ENCODE peak calls at places on chromosome 5, in ten cellular contexts. One of them, this sample, is unnamed.

GRCh38 chr5:168184103-168184502 is 107.3 kb upstream of the WWC1 start:
- DNase-seq in A549: no peak
- DNase-seq in Caco-2: no peak
- DNase-seq in fibroblast of lung: no peak
- DNase-seq in heart left ventricle: no peak
- DNase-seq in heart right ventricle: no peak
- DNase-seq in ovary: no peak
- DNase-seq in naive thymus-derived CD4-positive, alpha-beta T cell: no peak
- DNase-seq in IMR-90: no peak
- DNase-seq in neural progenitor cell: no peak
- DNase-seq in this sample: no peak

GRCh38 chr5:121968910-121969607 is 7.3 kb downstream of the SRFBP1 start:
- DNase-seq in A549: peak; percentile 14
- DNase-seq in Caco-2: no peak
- DNase-seq in fibroblast of lung: peak; percentile 99
- DNase-seq in heart left ventricle: no peak
- DNase-seq in heart right ventricle: no peak
- DNase-seq in ovary: no peak
- DNase-seq in naive thymus-derived CD4-positive, alpha-beta T cell: no peak
- DNase-seq in IMR-90: peak; percentile 100
- DNase-seq in neural progenitor cell: no peak
- DNase-seq in this sample: no peak

GRCh38 chr5:15233566-15233965 is 266.4 kb upstream of the FBXL7 start:
- DNase-seq in A549: no peak
- DNase-seq in Caco-2: no peak
- DNase-seq in fibroblast of lung: peak; percentile 30
- DNase-seq in heart left ventricle: no peak
- DNase-seq in heart right ventricle: no peak
- DNase-seq in ovary: no peak
- DNase-seq in naive thymus-derived CD4-positive, alpha-beta T cell: no peak
- DNase-seq in IMR-90: peak; percentile 52
- DNase-seq in neural progenitor cell: no peak
- DNase-seq in this sample: no peak

GRCh38 chr5:96940586-96940985 is 4.7 kb downstream of the LNPEP start:
- DNase-seq in A549: no peak
- DNase-seq in Caco-2: no peak
- DNase-seq in fibroblast of lung: peak; percentile 28
- DNase-seq in heart left ventricle: no peak
- DNase-seq in heart right ventricle: no peak
- DNase-seq in ovary: no peak
- DNase-seq in naive thymus-derived CD4-positive, alpha-beta T cell: no peak
- DNase-seq in IMR-90: peak; percentile 32
- DNase-seq in neural progenitor cell: no peak
- DNase-seq in this sample: no peak

GRCh38 chr5:121976979-121977378 is 15.2 kb downstream of the SRFBP1 start:
- DNase-seq in A549: no peak
- DNase-seq in Caco-2: no peak
- DNase-seq in fibroblast of lung: peak; percentile 84
- DNase-seq in heart left ventricle: no peak
- DNase-seq in heart right ventricle: no peak
- DNase-seq in ovary: no peak
- DNase-seq in naive thymus-derived CD4-positive, alpha-beta T cell: no peak
- DNase-seq in IMR-90: peak; percentile 64
- DNase-seq in neural progenitor cell: no peak
- DNase-seq in this sample: no peak

GRCh38 chr5:81202652-81203051 is 30.5 kb upstream of the CKMT2 start:
- DNase-seq in A549: no peak
- DNase-seq in Caco-2: no peak
- DNase-seq in fibroblast of lung: peak; percentile 33
- DNase-seq in heart left ventricle: peak; percentile 37
- DNase-seq in heart right ventricle: peak; percentile 37
- DNase-seq in ovary: no peak
- DNase-seq in naive thymus-derived CD4-positive, alpha-beta T cell: no peak
- DNase-seq in IMR-90: peak; percentile 14
- DNase-seq in neural progenitor cell: no peak
- DNase-seq in this sample: no peak

GRCh38 chr5:154159343-154159742 is 31.2 kb upstream of the GALNT10 start:
- DNase-seq in A549: no peak
- DNase-seq in Caco-2: no peak
- DNase-seq in fibroblast of lung: peak; percentile 8
- DNase-seq in heart left ventricle: no peak
- DNase-seq in heart right ventricle: no peak
- DNase-seq in ovary: no peak
- DNase-seq in naive thymus-derived CD4-positive, alpha-beta T cell: no peak
- DNase-seq in IMR-90: peak; percentile 42
- DNase-seq in neural progenitor cell: no peak
- DNase-seq in this sample: no peak

GRCh38 chr5:132465095-132465707 is 25.4 kb downstream of the IRF1 start:
- DNase-seq in A549: no peak
- DNase-seq in Caco-2: peak; percentile 12
- DNase-seq in fibroblast of lung: no peak
- DNase-seq in heart left ventricle: peak; percentile 25
- DNase-seq in heart right ventricle: no peak
- DNase-seq in ovary: no peak
- DNase-seq in naive thymus-derived CD4-positive, alpha-beta T cell: no peak
- DNase-seq in IMR-90: no peak
- DNase-seq in neural progenitor cell: no peak
- DNase-seq in this sample: peak; percentile 25

GRCh38 chr5:147913786-147914185 is 7.4 kb upstream of the C5orf46 start:
- DNase-seq in A549: no peak
- DNase-seq in Caco-2: no peak
- DNase-seq in fibroblast of lung: no peak
- DNase-seq in heart left ventricle: no peak
- DNase-seq in heart right ventricle: no peak
- DNase-seq in ovary: no peak
- DNase-seq in naive thymus-derived CD4-positive, alpha-beta T cell: no peak
- DNase-seq in IMR-90: no peak
- DNase-seq in neural progenitor cell: no peak
- DNase-seq in this sample: no peak

GRCh38 chr5:53095931-53096525 is 13.5 kb downstream of the MOCS2 start:
- DNase-seq in A549: peak; percentile 51
- DNase-seq in Caco-2: peak; percentile 55
- DNase-seq in fibroblast of lung: peak; percentile 77
- DNase-seq in heart left ventricle: peak; percentile 33
- DNase-seq in heart right ventricle: peak; percentile 69
- DNase-seq in ovary: peak; percentile 39
- DNase-seq in naive thymus-derived CD4-positive, alpha-beta T cell: peak; percentile 57
- DNase-seq in IMR-90: peak; percentile 75
- DNase-seq in neural progenitor cell: peak; percentile 35
- DNase-seq in this sample: no peak

GRCh38 chr5:75823811-75824210 is 106.6 kb upstream of the POC5 start:
- DNase-seq in A549: no peak
- DNase-seq in Caco-2: no peak
- DNase-seq in fibroblast of lung: no peak
- DNase-seq in heart left ventricle: no peak
- DNase-seq in heart right ventricle: no peak
- DNase-seq in ovary: no peak
- DNase-seq in naive thymus-derived CD4-positive, alpha-beta T cell: no peak
- DNase-seq in IMR-90: no peak
- DNase-seq in neural progenitor cell: no peak
- DNase-seq in this sample: no peak

GRCh38 chr5:131773805-131774204 is 23.0 kb downstream of the FNIP1 start:
- DNase-seq in A549: no peak
- DNase-seq in Caco-2: no peak
- DNase-seq in fibroblast of lung: no peak
- DNase-seq in heart left ventricle: no peak
- DNase-seq in heart right ventricle: no peak
- DNase-seq in ovary: no peak
- DNase-seq in naive thymus-derived CD4-positive, alpha-beta T cell: no peak
- DNase-seq in IMR-90: no peak
- DNase-seq in neural progenitor cell: no peak
- DNase-seq in this sample: no peak

GRCh38 chr5:124176692-124177091 is 569.7 kb downstream of the ZNF608 start:
- DNase-seq in A549: no peak
- DNase-seq in Caco-2: no peak
- DNase-seq in fibroblast of lung: no peak
- DNase-seq in heart left ventricle: peak; percentile 42
- DNase-seq in heart right ventricle: peak; percentile 36
- DNase-seq in ovary: no peak
- DNase-seq in naive thymus-derived CD4-positive, alpha-beta T cell: no peak
- DNase-seq in IMR-90: no peak
- DNase-seq in neural progenitor cell: no peak
- DNase-seq in this sample: no peak

GRCh38 chr5:78295035-78295961 is 800 bp upstream of the AP3B1 start:
- DNase-seq in A549: peak; percentile 35
- DNase-seq in Caco-2: peak; percentile 82
- DNase-seq in fibroblast of lung: no peak
- DNase-seq in heart left ventricle: peak; percentile 31
- DNase-seq in heart right ventricle: peak; percentile 5
- DNase-seq in ovary: peak; percentile 12
- DNase-seq in naive thymus-derived CD4-positive, alpha-beta T cell: peak; percentile 41
- DNase-seq in IMR-90: no peak
- DNase-seq in neural progenitor cell: peak; percentile 47
- DNase-seq in this sample: peak; percentile 83

GRCh38 chr5:78288246-78288645 is 6.3 kb downstream of the AP3B1 start:
- DNase-seq in A549: no peak
- DNase-seq in Caco-2: no peak
- DNase-seq in fibroblast of lung: no peak
- DNase-seq in heart left ventricle: no peak
- DNase-seq in heart right ventricle: no peak
- DNase-seq in ovary: no peak
- DNase-seq in naive thymus-derived CD4-positive, alpha-beta T cell: no peak
- DNase-seq in IMR-90: peak; percentile 33
- DNase-seq in neural progenitor cell: no peak
- DNase-seq in this sample: no peak

GRCh38 chr5:78291687-78292086 is 2.8 kb downstream of the AP3B1 start:
- DNase-seq in A549: no peak
- DNase-seq in Caco-2: no peak
- DNase-seq in fibroblast of lung: no peak
- DNase-seq in heart left ventricle: no peak
- DNase-seq in heart right ventricle: no peak
- DNase-seq in ovary: no peak
- DNase-seq in naive thymus-derived CD4-positive, alpha-beta T cell: no peak
- DNase-seq in IMR-90: no peak
- DNase-seq in neural progenitor cell: no peak
- DNase-seq in this sample: no peak

GRCh38 chr5:78294250-78295034 is at the start of gene AP3B1:
- DNase-seq in A549: peak; percentile 92
- DNase-seq in Caco-2: peak; percentile 98
- DNase-seq in fibroblast of lung: peak; percentile 99
- DNase-seq in heart left ventricle: peak; percentile 99
- DNase-seq in heart right ventricle: peak; percentile 98
- DNase-seq in ovary: peak; percentile 99
- DNase-seq in naive thymus-derived CD4-positive, alpha-beta T cell: peak; percentile 96
- DNase-seq in IMR-90: peak; percentile 99
- DNase-seq in neural progenitor cell: peak; percentile 100
- DNase-seq in this sample: peak; percentile 99

DNA sequence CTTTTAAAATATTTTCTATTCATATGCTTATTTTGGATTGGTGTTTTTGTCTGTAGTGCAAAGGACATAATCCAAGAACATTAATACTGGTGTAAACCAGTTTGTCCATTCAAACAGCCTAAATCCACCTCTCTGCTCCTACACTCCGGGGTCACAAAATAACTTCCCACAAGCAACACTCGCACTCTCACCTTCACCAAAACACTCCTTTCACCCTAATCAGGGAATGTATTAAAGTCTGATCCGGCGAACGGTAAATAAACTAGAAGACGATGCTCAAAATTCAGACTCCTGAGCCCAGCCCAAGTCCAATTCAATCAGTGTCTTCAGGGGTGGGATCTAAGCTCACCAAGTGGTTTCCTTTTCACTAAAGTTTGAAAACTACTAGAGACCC is 645 bp downstream of the AP3B1 start:
- DNase-seq in A549: no peak
- DNase-seq in Caco-2: no peak
- DNase-seq in fibroblast of lung: peak; percentile 15
- DNase-seq in heart left ventricle: no peak
- DNase-seq in heart right ventricle: no peak
- DNase-seq in ovary: no peak
- DNase-seq in naive thymus-derived CD4-positive, alpha-beta T cell: no peak
- DNase-seq in IMR-90: no peak
- DNase-seq in neural progenitor cell: peak; percentile 19
- DNase-seq in this sample: no peak
- H3K9me3 ChIP-seq in A549: no peaks in the 10 kb centered on the region
- H3K9me3 ChIP-seq in Caco-2: no peaks in the 10 kb centered on the region
- H3K9me3 ChIP-seq in fibroblast of lung: no peaks in the 10 kb centered on the region
- H3K9me3 ChIP-seq in heart left ventricle: no peaks in the 10 kb centered on the region
- H3K9me3 ChIP-seq in heart right ventricle: no peaks in the 10 kb centered on the region
- H3K9me3 ChIP-seq in ovary: no peaks in the 10 kb centered on the region
- H3K9me3 ChIP-seq in naive thymus-derived CD4-positive, alpha-beta T cell: no peaks in the 10 kb centered on the region
- H3K9me3 ChIP-seq in IMR-90: no peaks in the 10 kb centered on the region
- H3K9me3 ChIP-seq in neural progenitor cell: no peaks in the 10 kb centered on the region
- H3K9me3 ChIP-seq in this sample: no peaks in the 10 kb centered on the region

GRCh38 chr5:158451203-158451982 is 592.4 kb upstream of the CLINT1 start:
- DNase-seq in A549: no peak
- DNase-seq in Caco-2: no peak
- DNase-seq in fibroblast of lung: peak; percentile 67
- DNase-seq in heart left ventricle: peak; percentile 65
- DNase-seq in heart right ventricle: peak; percentile 72
- DNase-seq in ovary: no peak
- DNase-seq in naive thymus-derived CD4-positive, alpha-beta T cell: no peak
- DNase-seq in IMR-90: peak; percentile 53
- DNase-seq in neural progenitor cell: peak; percentile 4
- DNase-seq in this sample: no peak
- H3K9me3 ChIP-seq in A549: peaks cover 4% of the 10 kb centered on the region
- H3K9me3 ChIP-seq in Caco-2: no peaks in the 10 kb centered on the region
- H3K9me3 ChIP-seq in fibroblast of lung: no peaks in the 10 kb centered on the region
- H3K9me3 ChIP-seq in heart left ventricle: no peaks in the 10 kb centered on the region
- H3K9me3 ChIP-seq in heart right ventricle: no peaks in the 10 kb centered on the region
- H3K9me3 ChIP-seq in ovary: no peaks in the 10 kb centered on the region
- H3K9me3 ChIP-seq in naive thymus-derived CD4-positive, alpha-beta T cell: no peaks in the 10 kb centered on the region
- H3K9me3 ChIP-seq in IMR-90: no peaks in the 10 kb centered on the region
- H3K9me3 ChIP-seq in neural progenitor cell: no peaks in the 10 kb centered on the region
- H3K9me3 ChIP-seq in this sample: no peaks in the 10 kb centered on the region

GRCh38 chr5:165066751-165067150 is 1561.3 kb downstream of the MAT2B start:
- DNase-seq in A549: no peak
- DNase-seq in Caco-2: no peak
- DNase-seq in fibroblast of lung: no peak
- DNase-seq in heart left ventricle: no peak
- DNase-seq in heart right ventricle: no peak
- DNase-seq in ovary: no peak
- DNase-seq in naive thymus-derived CD4-positive, alpha-beta T cell: no peak
- DNase-seq in IMR-90: no peak
- DNase-seq in neural progenitor cell: no peak
- DNase-seq in this sample: no peak
- H3K9me3 ChIP-seq in A549: no peaks in the 10 kb centered on the region
- H3K9me3 ChIP-seq in Caco-2: no peaks in the 10 kb centered on the region
- H3K9me3 ChIP-seq in fibroblast of lung: no peaks in the 10 kb centered on the region
- H3K9me3 ChIP-seq in heart left ventricle: no peaks in the 10 kb centered on the region
- H3K9me3 ChIP-seq in heart right ventricle: no peaks in the 10 kb centered on the region
- H3K9me3 ChIP-seq in ovary: no peaks in the 10 kb centered on the region
- H3K9me3 ChIP-seq in naive thymus-derived CD4-positive, alpha-beta T cell: no peaks in the 10 kb centered on the region
- H3K9me3 ChIP-seq in IMR-90: peaks cover 1% of the 10 kb centered on the region
- H3K9me3 ChIP-seq in neural progenitor cell: no peaks in the 10 kb centered on the region
- H3K9me3 ChIP-seq in this sample: peaks cover 3% of the 10 kb centered on the region

DNA sequence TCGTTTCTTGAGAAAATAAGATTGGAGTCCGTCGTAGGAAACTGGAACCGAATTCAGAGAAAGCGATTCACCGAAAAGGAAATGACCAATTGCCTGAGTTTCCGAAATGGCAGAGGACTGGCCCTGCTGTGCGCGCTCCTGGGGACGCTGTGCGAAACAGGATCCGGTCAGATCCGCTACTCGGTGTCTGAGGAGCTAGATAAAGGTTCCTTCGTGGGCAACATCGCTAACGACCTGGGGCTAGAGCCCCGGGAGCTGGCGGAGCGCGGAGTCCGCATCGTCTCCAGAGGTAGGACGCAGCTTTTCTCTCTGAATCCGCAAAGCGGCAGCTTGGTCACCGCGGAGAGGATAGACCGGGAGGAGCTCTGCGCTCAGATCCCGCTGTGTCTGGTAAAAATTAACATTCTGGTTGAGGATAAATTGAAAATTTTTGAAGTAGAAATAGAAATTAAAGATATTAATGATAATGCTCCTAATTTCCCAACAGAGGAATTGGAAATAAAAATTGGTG is 379 bp downstream of the PCDHGA3 start:
- DNase-seq in A549: no peak
- DNase-seq in Caco-2: no peak
- DNase-seq in fibroblast of lung: no peak
- DNase-seq in heart left ventricle: no peak
- DNase-seq in heart right ventricle: no peak
- DNase-seq in ovary: no peak
- DNase-seq in naive thymus-derived CD4-positive, alpha-beta T cell: no peak
- DNase-seq in IMR-90: no peak
- DNase-seq in neural progenitor cell: no peak
- DNase-seq in this sample: no peak
- H3K9me3 ChIP-seq in A549: peaks cover 25% of the 10 kb centered on the region
- H3K9me3 ChIP-seq in Caco-2: no peaks in the 10 kb centered on the region
- H3K9me3 ChIP-seq in fibroblast of lung: peaks cover 2% of the 10 kb centered on the region
- H3K9me3 ChIP-seq in heart left ventricle: peaks cover 8% of the 10 kb centered on the region
- H3K9me3 ChIP-seq in heart right ventricle: peaks cover 17% of the 10 kb centered on the region
- H3K9me3 ChIP-seq in ovary: peaks cover 14% of the 10 kb centered on the region
- H3K9me3 ChIP-seq in naive thymus-derived CD4-positive, alpha-beta T cell: no peaks in the 10 kb centered on the region
- H3K9me3 ChIP-seq in IMR-90: peaks cover 42% of the 10 kb centered on the region
- H3K9me3 ChIP-seq in neural progenitor cell: peaks cover 18% of the 10 kb centered on the region
- H3K9me3 ChIP-seq in this sample: no peaks in the 10 kb centered on the region